ENCODE peak calls at places on chromosomes 12 and 14, in four cellular contexts. E is HepG2, V is K562, P is H1. K is an unnamed sample.

GRCh38 chr14:49999216-49999761 is 106.4 kb downstream of the ARF6 start:
- DNase-seq in E (no peak), V (peak), P (no peak), K (peak)

GRCh38 chr12:128727999-128728398 is 95.8 kb downstream of the SLC15A4 start:
- DNase-seq in E (peak), V (no peak), P (no peak), K (no peak)

GRCh38 chr12:126874427-126875026 is 1392.4 kb upstream of the TMEM132C start:
- DNase-seq in E (peak), V (peak), P (peak), K (no peak)

GRCh38 chr14:22567437-22567836 is 21.6 kb downstream of the DAD1 start:
- DNase-seq in E (no peak), V (no peak), P (no peak), K (no peak)

GRCh38 chr14:29925106-29925722 is 2.4 kb downstream of the PRKD1 start:
- DNase-seq in E (no peak), V (no peak), P (no peak), K (no peak)

GRCh38 chr12:104310751-104311297 is 7.3 kb downstream of the EID3 start:
- DNase-seq in E (no peak), V (no peak), P (no peak), K (no peak)

GRCh38 chr12:10408842-10409241 is 715 bp downstream of the KLRC4 start:
- DNase-seq in E (no peak), V (no peak), P (no peak), K (no peak)

GRCh38 chr14:85415015-85415712 is 114.8 kb upstream of the FLRT2 start:
- DNase-seq in E (peak), V (no peak), P (peak), K (peak)

GRCh38 chr12:65881965-65882413 is 57.7 kb downstream of the HMGA2 start:
- DNase-seq in E (no peak), V (peak), P (no peak), K (peak)

DNA sequence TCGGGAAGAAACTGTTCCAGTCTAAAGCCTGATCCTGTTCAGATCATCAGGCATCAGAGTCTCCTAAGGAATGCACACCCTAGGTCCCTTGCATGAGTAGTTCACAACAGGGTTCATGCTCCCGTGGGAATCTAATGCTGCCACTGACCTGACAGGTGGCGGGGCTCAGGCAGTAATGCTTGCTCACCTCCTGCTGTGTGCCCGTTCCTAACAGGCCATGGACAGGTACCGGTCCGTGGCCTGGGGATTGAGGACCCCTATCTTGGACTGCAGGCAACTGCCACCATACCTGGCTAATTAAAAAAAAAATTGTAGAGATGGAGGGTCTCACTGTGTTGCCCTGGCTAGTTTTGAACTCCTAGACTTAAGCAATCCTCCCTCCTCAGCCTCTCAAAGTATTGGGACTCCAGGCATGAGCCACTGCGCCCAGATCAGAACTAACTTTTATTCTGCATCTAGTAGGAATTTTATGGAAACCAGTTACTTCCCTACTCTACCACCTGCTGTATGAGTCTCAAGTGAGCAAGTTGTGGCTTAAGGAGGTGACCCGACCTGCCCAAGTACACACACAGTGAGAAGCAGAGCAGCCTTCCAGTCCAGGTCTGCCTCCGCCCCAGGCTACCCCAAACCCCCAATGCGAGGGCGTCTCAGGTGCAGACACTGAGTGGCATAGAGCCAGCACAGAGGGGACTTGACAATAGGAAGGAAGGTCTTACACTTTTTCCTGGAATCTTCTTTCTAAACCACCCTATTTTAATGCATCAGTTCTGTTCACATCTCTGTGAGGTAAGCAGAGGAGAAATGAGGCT is 2.5 kb upstream of the PAPLN start:
- DNase-seq in E (no peak), V (no peak), P (no peak), K (no peak)
- TF ChIP-seq EZH2 in E (no peak), V (no peak), P (no peak), K (no peak)

DNA sequence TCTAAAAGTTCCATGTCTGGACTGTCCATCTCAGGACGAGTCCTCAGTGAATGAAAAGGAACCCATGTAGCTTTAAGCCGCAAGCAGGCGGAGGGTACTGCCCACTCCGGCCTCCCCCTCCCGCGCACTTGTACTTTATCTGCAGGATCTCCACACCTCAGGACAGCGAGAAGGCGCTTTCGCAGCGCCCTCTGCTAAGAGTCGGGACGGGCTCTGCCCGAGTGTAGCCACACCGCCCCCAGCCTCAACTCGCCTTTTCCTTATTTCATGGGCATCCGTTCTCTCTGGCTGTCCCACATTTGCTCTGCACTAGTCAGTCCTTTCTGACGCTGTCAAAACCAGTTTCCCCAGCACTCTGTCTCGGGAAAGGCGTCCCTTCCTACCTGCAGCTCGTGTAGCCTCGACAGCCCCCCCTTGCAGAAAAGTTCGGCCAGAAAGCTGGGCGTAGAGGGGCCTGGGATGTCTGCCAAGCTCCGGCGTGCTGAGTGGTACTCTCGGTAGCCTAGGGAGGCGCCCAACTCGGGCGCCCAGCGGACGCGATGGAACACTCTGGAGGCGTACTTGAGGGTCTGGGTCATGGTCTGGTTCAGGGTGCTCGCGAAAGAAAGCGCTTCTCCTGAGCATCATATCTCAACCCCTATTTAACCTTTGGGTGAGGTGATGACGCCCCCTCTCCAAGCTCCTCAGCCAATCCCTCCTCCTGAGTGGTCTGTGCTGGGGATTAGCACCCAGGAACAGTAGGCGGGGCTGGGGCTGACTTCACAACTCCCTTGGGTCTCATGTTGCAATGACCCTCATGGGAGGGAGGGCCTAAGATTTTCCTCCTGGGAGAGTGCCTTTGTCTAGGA is at the start of gene CYP27B1:
- DNase-seq in E (no peak), V (peak), P (peak), K (no peak)
- TF ChIP-seq JUN in E (no peak), V (no peak), P (no peak), K (no peak)

GRCh38 chr12:4562034-4562657 is at the start of gene DYRK4:
- DNase-seq in E (peak), V (peak), P (peak), K (peak)
- TF ChIP-seq EZH2 in E (no peak), V (no peak), P (no peak), K (no peak)

DNA sequence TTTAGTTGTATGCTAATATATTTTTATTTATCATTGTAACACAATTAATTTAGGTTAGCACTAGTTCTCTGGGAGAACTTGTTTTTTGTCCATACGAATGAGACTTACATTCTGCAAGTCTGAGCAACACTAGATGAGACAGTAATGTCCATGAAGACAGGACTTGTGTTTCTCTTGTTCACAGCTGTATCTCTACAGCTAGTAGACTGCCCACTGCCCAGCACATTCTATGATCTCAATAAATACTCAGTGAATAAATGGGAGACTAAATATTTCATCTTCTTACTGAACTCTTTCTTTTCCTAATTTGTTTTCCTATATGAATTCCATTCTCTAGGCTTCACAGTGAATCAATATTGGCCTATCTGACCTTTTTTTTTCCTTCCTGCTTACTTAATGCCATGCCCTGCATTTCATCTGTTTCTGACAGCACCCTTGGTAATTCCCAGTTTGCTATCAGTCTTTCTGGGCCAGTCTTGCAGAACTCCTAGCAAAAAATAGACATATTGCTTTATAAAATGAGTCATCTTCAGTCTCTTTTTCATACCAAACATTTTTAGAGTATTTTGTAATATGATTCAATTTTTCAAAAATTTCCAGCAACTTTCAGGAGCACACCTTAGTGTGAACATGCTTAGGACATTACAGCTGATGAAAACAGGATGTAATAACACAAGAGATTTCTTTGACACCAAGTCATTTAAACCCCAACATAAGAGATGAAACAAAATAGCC is 185.5 kb upstream of the ATP2B1 start:
- DNase-seq in E (no peak), V (no peak), P (no peak), K (peak)
- TF ChIP-seq JUN in E (no peak), V (no peak), P (no peak), K (no peak)

GRCh38 chr12:117208811-117209455 is 18.7 kb upstream of the FBXO21 start:
- DNase-seq in E (no peak), V (no peak), P (no peak), K (no peak)
- TF ChIP-seq EZH2 in E (no peak), V (no peak), P (no peak), K (no peak)

GRCh38 chr14:52238682-52239081 is 28.8 kb upstream of the PTGDR start:
- DNase-seq in E (no peak), V (no peak), P (no peak), K (no peak)

GRCh38 chr14:52244328-52244727 is 23.2 kb upstream of the PTGDR start:
- DNase-seq in E (no peak), V (no peak), P (no peak), K (no peak)

GRCh38 chr14:52240623-52241022 is 26.9 kb upstream of the PTGDR start:
- DNase-seq in E (no peak), V (no peak), P (no peak), K (no peak)

GRCh38 chr14:52244997-52245396 is 22.5 kb upstream of the PTGDR start:
- DNase-seq in E (no peak), V (no peak), P (no peak), K (no peak)

DNA sequence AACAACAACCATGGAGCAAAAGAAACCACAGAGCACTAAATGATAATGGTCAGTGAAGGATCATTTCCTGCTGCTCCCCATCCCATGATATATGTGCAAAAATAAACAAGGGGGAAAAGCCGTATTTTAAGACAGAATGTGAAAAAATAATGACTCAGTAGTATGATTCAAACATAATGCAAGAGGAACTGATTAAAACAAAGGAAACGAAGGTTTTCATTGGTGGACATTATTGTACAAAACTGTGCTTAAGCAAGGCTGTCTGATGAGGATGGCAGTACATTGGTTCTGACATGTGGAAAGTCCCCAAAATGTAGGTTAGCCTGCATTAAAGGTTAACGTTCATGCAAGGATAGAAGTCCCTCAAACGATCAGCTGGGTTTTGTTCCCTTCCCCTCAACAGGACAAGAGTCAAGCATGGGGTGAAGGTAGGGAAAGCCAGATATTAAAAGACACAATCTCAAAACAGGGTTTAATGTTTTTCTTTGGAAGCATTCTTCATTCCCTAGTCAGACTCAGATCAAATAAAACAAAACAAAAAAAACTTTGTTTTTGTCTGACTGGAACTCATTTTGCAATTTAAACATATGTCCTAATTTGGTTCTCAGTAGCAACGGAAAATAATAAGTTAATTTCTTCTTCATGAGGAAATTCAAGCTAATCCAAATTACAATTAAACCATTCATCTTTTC is 26.2 kb upstream of the PTGDR start:
- DNase-seq in E (no peak), V (no peak), P (no peak), K (no peak)
- TF ChIP-seq JUN in E (no peak), V (no peak), P (no peak), K (no peak)